ENCODE peak calls at places on chromosomes 7 and 10, in four cellular contexts. U is breast epithelium, L is neural crest cell, M is neural progenitor cell. Z is an unnamed sample.
A peak's percentile ranks its signal among the peaks of the same experiment; 100 is the strongest.

GRCh38 chr10:133421336-133422222 is 2.8 kb downstream of the SPRN start:
- DNase-seq in L (no peak), U (no peak), M (no peak), Z (no peak)

GRCh38 chr7:105584165-105584564 is 2.9 kb upstream of the EFCAB10 start:
- DNase-seq in U (no peak), L (no peak), M (no peak), Z (no peak)

GRCh38 chr7:41313171-41313570 is 389.7 kb downstream of the INHBA start:
- DNase-seq in M (no peak), L (no peak), U (no peak), Z (no peak)

GRCh38 chr7:28301148-28301641 is 111.1 kb upstream of the CREB5 start:
- DNase-seq in M (no peak), U (peak; percentile 59), L (no peak), Z (no peak)

GRCh38 chr7:2503056-2503941 is 16.3 kb upstream of the LFNG start:
- DNase-seq in U (no peak), L (no peak), M (no peak), Z (no peak)

GRCh38 chr7:114255404-114255841 is 159.2 kb upstream of the FOXP2 start:
- DNase-seq in U (no peak), L (no peak), M (no peak), Z (no peak)

GRCh38 chr10:124949543-124949942 is 7.6 kb downstream of the ZRANB1 start:
- DNase-seq in M (no peak), L (no peak), U (no peak), Z (no peak)

GRCh38 chr10:34522542-34522941 is 292.6 kb downstream of the PARD3 start:
- DNase-seq in M (peak; percentile 11), U (no peak), L (no peak), Z (no peak)

GRCh38 chr10:15726042-15726441 is 6.3 kb upstream of the ITGA8 start:
- DNase-seq in M (no peak), L (no peak), U (no peak), Z (no peak)

GRCh38 chr10:37856881-37857286 is 526 bp downstream of the ZNF248 start:
- DNase-seq in M (no peak), U (peak; percentile 24), L (peak; percentile 1), Z (no peak)

GRCh38 chr7:136953386-136953785 is 84.9 kb downstream of the CHRM2 start:
- DNase-seq in M (no peak), L (no peak), U (no peak), Z (no peak)

GRCh38 chr10:99674762-99675161 is 15.5 kb downstream of the ENTPD7 start:
- DNase-seq in M (no peak), U (no peak), L (no peak), Z (no peak)

GRCh38 chr7:102323914-102324195 is 32.4 kb downstream of the SPDYE6 start:
- DNase-seq in L (no peak), M (no peak), U (no peak), Z (no peak)

GRCh38 chr7:35617076-35617475 is 77.9 kb downstream of the HERPUD2 start:
- DNase-seq in L (no peak), M (no peak), U (no peak), Z (no peak)

GRCh38 chr10:76774987-76775603 is 862.5 kb downstream of the KCNMA1 start:
- DNase-seq in L (no peak), U (no peak), M (no peak), Z (no peak)

Z was measured in naive thymus-derived CD4-positive, alpha-beta T cell.